ENCODE peak calls at places on chromosomes 2 and 18, in ten cellular contexts. One of them, this sample, is unnamed.

GRCh38 chr2:201965550-201965949 is 68.1 kb upstream of the FZD7 start:
- DNase-seq in KG1: no peak
- DNase-seq in T-cell: no peak
- DNase-seq in prostate gland: no peak
- DNase-seq in hypothalamus: no peak
- DNase-seq in CD8-positive, alpha-beta memory T cell: no peak
- DNase-seq in Caki2: no peak
- DNase-seq in nucleus accumbens: no peak
- DNase-seq in ecto neural progenitor cell: no peak
- DNase-seq in stimulated activated CD4-positive, alpha-beta T cell treated with anti-CD3 and anti-CD28 coated beads, Interleukin-2, amount 100 ng/mL, for 48 hours: no peak
- DNase-seq in this sample: no peak

GRCh38 chr2:105042189-105042588 is 4.3 kb downstream of the MRPS9 start:
- DNase-seq in KG1: no peak
- DNase-seq in T-cell: no peak
- DNase-seq in prostate gland: no peak
- DNase-seq in hypothalamus: no peak
- DNase-seq in CD8-positive, alpha-beta memory T cell: no peak
- DNase-seq in Caki2: no peak
- DNase-seq in nucleus accumbens: no peak
- DNase-seq in ecto neural progenitor cell: no peak
- DNase-seq in stimulated activated CD4-positive, alpha-beta T cell treated with anti-CD3 and anti-CD28 coated beads, Interleukin-2, amount 100 ng/mL, for 48 hours: no peak
- DNase-seq in this sample: no peak

GRCh38 chr2:107412981-107413380 is 413.7 kb upstream of the RGPD4 start:
- DNase-seq in KG1: no peak
- DNase-seq in T-cell: no peak
- DNase-seq in prostate gland: no peak
- DNase-seq in hypothalamus: no peak
- DNase-seq in CD8-positive, alpha-beta memory T cell: no peak
- DNase-seq in Caki2: no peak
- DNase-seq in nucleus accumbens: no peak
- DNase-seq in ecto neural progenitor cell: no peak
- DNase-seq in stimulated activated CD4-positive, alpha-beta T cell treated with anti-CD3 and anti-CD28 coated beads, Interleukin-2, amount 100 ng/mL, for 48 hours: no peak
- DNase-seq in this sample: no peak

GRCh38 chr2:80302465-80303005 is 2.0 kb downstream of the LRRTM1 start:
- DNase-seq in KG1: no peak
- DNase-seq in T-cell: no peak
- DNase-seq in prostate gland: no peak
- DNase-seq in hypothalamus: no peak
- DNase-seq in CD8-positive, alpha-beta memory T cell: no peak
- DNase-seq in Caki2: no peak
- DNase-seq in nucleus accumbens: no peak
- DNase-seq in ecto neural progenitor cell: peak
- DNase-seq in stimulated activated CD4-positive, alpha-beta T cell treated with anti-CD3 and anti-CD28 coated beads, Interleukin-2, amount 100 ng/mL, for 48 hours: no peak
- DNase-seq in this sample: no peak

GRCh38 chr2:54575379-54575888 is 119.3 kb downstream of the SPTBN1 start:
- DNase-seq in KG1: no peak
- DNase-seq in T-cell: no peak
- DNase-seq in prostate gland: no peak
- DNase-seq in hypothalamus: no peak
- DNase-seq in CD8-positive, alpha-beta memory T cell: no peak
- DNase-seq in Caki2: no peak
- DNase-seq in nucleus accumbens: no peak
- DNase-seq in ecto neural progenitor cell: no peak
- DNase-seq in stimulated activated CD4-positive, alpha-beta T cell treated with anti-CD3 and anti-CD28 coated beads, Interleukin-2, amount 100 ng/mL, for 48 hours: no peak
- DNase-seq in this sample: no peak

GRCh38 chr2:38835990-38836389 is 39.7 kb downstream of the DHX57 start:
- DNase-seq in KG1: no peak
- DNase-seq in T-cell: no peak
- DNase-seq in prostate gland: no peak
- DNase-seq in hypothalamus: no peak
- DNase-seq in CD8-positive, alpha-beta memory T cell: no peak
- DNase-seq in Caki2: no peak
- DNase-seq in nucleus accumbens: no peak
- DNase-seq in ecto neural progenitor cell: no peak
- DNase-seq in stimulated activated CD4-positive, alpha-beta T cell treated with anti-CD3 and anti-CD28 coated beads, Interleukin-2, amount 100 ng/mL, for 48 hours: no peak
- DNase-seq in this sample: no peak

GRCh38 chr18:54075681-54076080 is 148.8 kb downstream of the MBD2 start:
- DNase-seq in KG1: no peak
- DNase-seq in T-cell: no peak
- DNase-seq in prostate gland: no peak
- DNase-seq in hypothalamus: no peak
- DNase-seq in CD8-positive, alpha-beta memory T cell: no peak
- DNase-seq in Caki2: peak
- DNase-seq in nucleus accumbens: no peak
- DNase-seq in ecto neural progenitor cell: no peak
- DNase-seq in stimulated activated CD4-positive, alpha-beta T cell treated with anti-CD3 and anti-CD28 coated beads, Interleukin-2, amount 100 ng/mL, for 48 hours: no peak
- DNase-seq in this sample: no peak

GRCh38 chr2:204860249-204860648 is 315.0 kb downstream of the PARD3B start:
- DNase-seq in KG1: no peak
- DNase-seq in T-cell: no peak
- DNase-seq in prostate gland: no peak
- DNase-seq in hypothalamus: peak
- DNase-seq in CD8-positive, alpha-beta memory T cell: no peak
- DNase-seq in Caki2: no peak
- DNase-seq in nucleus accumbens: peak
- DNase-seq in ecto neural progenitor cell: no peak
- DNase-seq in stimulated activated CD4-positive, alpha-beta T cell treated with anti-CD3 and anti-CD28 coated beads, Interleukin-2, amount 100 ng/mL, for 48 hours: no peak
- DNase-seq in this sample: no peak

GRCh38 chr2:187783446-187783845 is 229.2 kb upstream of the TFPI start:
- DNase-seq in KG1: no peak
- DNase-seq in T-cell: no peak
- DNase-seq in prostate gland: no peak
- DNase-seq in hypothalamus: no peak
- DNase-seq in CD8-positive, alpha-beta memory T cell: no peak
- DNase-seq in Caki2: no peak
- DNase-seq in nucleus accumbens: no peak
- DNase-seq in ecto neural progenitor cell: no peak
- DNase-seq in stimulated activated CD4-positive, alpha-beta T cell treated with anti-CD3 and anti-CD28 coated beads, Interleukin-2, amount 100 ng/mL, for 48 hours: no peak
- DNase-seq in this sample: no peak

GRCh38 chr18:23690505-23691068 is 1.3 kb downstream of the LAMA3 start:
- DNase-seq in KG1: no peak
- DNase-seq in T-cell: no peak
- DNase-seq in prostate gland: no peak
- DNase-seq in hypothalamus: no peak
- DNase-seq in CD8-positive, alpha-beta memory T cell: no peak
- DNase-seq in Caki2: peak
- DNase-seq in nucleus accumbens: no peak
- DNase-seq in ecto neural progenitor cell: peak
- DNase-seq in stimulated activated CD4-positive, alpha-beta T cell treated with anti-CD3 and anti-CD28 coated beads, Interleukin-2, amount 100 ng/mL, for 48 hours: no peak
- DNase-seq in this sample: no peak

GRCh38 chr2:68200157-68200787 is 42.6 kb downstream of the PNO1 start:
- DNase-seq in KG1: no peak
- DNase-seq in T-cell: no peak
- DNase-seq in prostate gland: no peak
- DNase-seq in hypothalamus: no peak
- DNase-seq in CD8-positive, alpha-beta memory T cell: no peak
- DNase-seq in Caki2: no peak
- DNase-seq in nucleus accumbens: no peak
- DNase-seq in ecto neural progenitor cell: no peak
- DNase-seq in stimulated activated CD4-positive, alpha-beta T cell treated with anti-CD3 and anti-CD28 coated beads, Interleukin-2, amount 100 ng/mL, for 48 hours: no peak
- DNase-seq in this sample: no peak

GRCh38 chr2:46983065-46983801 is 67.6 kb upstream of the MCFD2 start:
- DNase-seq in KG1: peak
- DNase-seq in T-cell: no peak
- DNase-seq in prostate gland: no peak
- DNase-seq in hypothalamus: no peak
- DNase-seq in CD8-positive, alpha-beta memory T cell: no peak
- DNase-seq in Caki2: no peak
- DNase-seq in nucleus accumbens: no peak
- DNase-seq in ecto neural progenitor cell: no peak
- DNase-seq in stimulated activated CD4-positive, alpha-beta T cell treated with anti-CD3 and anti-CD28 coated beads, Interleukin-2, amount 100 ng/mL, for 48 hours: no peak
- DNase-seq in this sample: no peak

GRCh38 chr2:96084006-96084857 is 32.1 kb downstream of the ADRA2B start:
- DNase-seq in KG1: no peak
- DNase-seq in T-cell: no peak
- DNase-seq in prostate gland: no peak
- DNase-seq in hypothalamus: no peak
- DNase-seq in CD8-positive, alpha-beta memory T cell: no peak
- DNase-seq in Caki2: no peak
- DNase-seq in nucleus accumbens: no peak
- DNase-seq in ecto neural progenitor cell: no peak
- DNase-seq in stimulated activated CD4-positive, alpha-beta T cell treated with anti-CD3 and anti-CD28 coated beads, Interleukin-2, amount 100 ng/mL, for 48 hours: no peak
- DNase-seq in this sample: no peak

GRCh38 chr2:155391613-155392012 is 693.1 kb downstream of the KCNJ3 start:
- DNase-seq in KG1: no peak
- DNase-seq in T-cell: no peak
- DNase-seq in prostate gland: no peak
- DNase-seq in hypothalamus: no peak
- DNase-seq in CD8-positive, alpha-beta memory T cell: no peak
- DNase-seq in Caki2: no peak
- DNase-seq in nucleus accumbens: no peak
- DNase-seq in ecto neural progenitor cell: no peak
- DNase-seq in stimulated activated CD4-positive, alpha-beta T cell treated with anti-CD3 and anti-CD28 coated beads, Interleukin-2, amount 100 ng/mL, for 48 hours: no peak
- DNase-seq in this sample: no peak

GRCh38 chr2:117845304-117845703 is 30.8 kb downstream of the DDX18 start:
- DNase-seq in KG1: no peak
- DNase-seq in T-cell: no peak
- DNase-seq in prostate gland: no peak
- DNase-seq in hypothalamus: no peak
- DNase-seq in CD8-positive, alpha-beta memory T cell: no peak
- DNase-seq in Caki2: no peak
- DNase-seq in nucleus accumbens: no peak
- DNase-seq in ecto neural progenitor cell: no peak
- DNase-seq in stimulated activated CD4-positive, alpha-beta T cell treated with anti-CD3 and anti-CD28 coated beads, Interleukin-2, amount 100 ng/mL, for 48 hours: no peak
- DNase-seq in this sample: no peak

GRCh38 chr2:46306988-46307655 is 9.9 kb downstream of the EPAS1 start:
- DNase-seq in KG1: no peak
- DNase-seq in T-cell: no peak
- DNase-seq in prostate gland: no peak
- DNase-seq in hypothalamus: no peak
- DNase-seq in CD8-positive, alpha-beta memory T cell: no peak
- DNase-seq in Caki2: no peak
- DNase-seq in nucleus accumbens: no peak
- DNase-seq in ecto neural progenitor cell: no peak
- DNase-seq in stimulated activated CD4-positive, alpha-beta T cell treated with anti-CD3 and anti-CD28 coated beads, Interleukin-2, amount 100 ng/mL, for 48 hours: no peak
- DNase-seq in this sample: no peak

GRCh38 chr18:58264846-58265245 is 220.8 kb downstream of the NEDD4L start:
- DNase-seq in KG1: no peak
- DNase-seq in T-cell: no peak
- DNase-seq in prostate gland: no peak
- DNase-seq in hypothalamus: no peak
- DNase-seq in CD8-positive, alpha-beta memory T cell: no peak
- DNase-seq in Caki2: no peak
- DNase-seq in nucleus accumbens: no peak
- DNase-seq in ecto neural progenitor cell: no peak
- DNase-seq in stimulated activated CD4-positive, alpha-beta T cell treated with anti-CD3 and anti-CD28 coated beads, Interleukin-2, amount 100 ng/mL, for 48 hours: no peak
- DNase-seq in this sample: no peak

GRCh38 chr18:60623331-60623730 is 250.8 kb upstream of the MC4R start:
- DNase-seq in KG1: no peak
- DNase-seq in T-cell: no peak
- DNase-seq in prostate gland: no peak
- DNase-seq in hypothalamus: no peak
- DNase-seq in CD8-positive, alpha-beta memory T cell: no peak
- DNase-seq in Caki2: no peak
- DNase-seq in nucleus accumbens: peak
- DNase-seq in ecto neural progenitor cell: no peak
- DNase-seq in stimulated activated CD4-positive, alpha-beta T cell treated with anti-CD3 and anti-CD28 coated beads, Interleukin-2, amount 100 ng/mL, for 48 hours: no peak
- DNase-seq in this sample: no peak

GRCh38 chr2:17644997-17645715 is 104.7 kb downstream of the VSNL1 start:
- DNase-seq in KG1: no peak
- DNase-seq in T-cell: no peak
- DNase-seq in prostate gland: no peak
- DNase-seq in hypothalamus: no peak
- DNase-seq in CD8-positive, alpha-beta memory T cell: no peak
- DNase-seq in Caki2: no peak
- DNase-seq in nucleus accumbens: no peak
- DNase-seq in ecto neural progenitor cell: no peak
- DNase-seq in stimulated activated CD4-positive, alpha-beta T cell treated with anti-CD3 and anti-CD28 coated beads, Interleukin-2, amount 100 ng/mL, for 48 hours: no peak
- DNase-seq in this sample: no peak

GRCh38 chr2:158130832-158131473 is 29.3 kb downstream of the UPP2 start:
- DNase-seq in KG1: no peak
- DNase-seq in T-cell: no peak
- DNase-seq in prostate gland: no peak
- DNase-seq in hypothalamus: no peak
- DNase-seq in CD8-positive, alpha-beta memory T cell: no peak
- DNase-seq in Caki2: peak
- DNase-seq in nucleus accumbens: no peak
- DNase-seq in ecto neural progenitor cell: no peak
- DNase-seq in stimulated activated CD4-positive, alpha-beta T cell treated with anti-CD3 and anti-CD28 coated beads, Interleukin-2, amount 100 ng/mL, for 48 hours: no peak
- DNase-seq in this sample: no peak

This sample was measured in immature natural killer cell.